ENCODE peak calls at places on chromosomes 5 and 9, in seven cellular contexts. K, X, H, I, Q, V and J are unnamed samples.

GRCh38 chr5:66617991-66618768 is 22.0 kb downstream of the MAST4 start:
- DNase-seq in I (no peak), K (no peak), V (no peak), X (no peak), H (no peak), Q (no peak), J (no peak)

GRCh38 chr5:157718529-157718928 is 12.7 kb upstream of the THG1L start:
- DNase-seq in Q (peak; percentile 19), H (peak; percentile 24), I (peak; percentile 45), X (no peak), V (no peak), K (peak; percentile 73), J (peak; percentile 26)

GRCh38 chr5:157540707-157541451 is 34.7 kb downstream of the ADAM19 start:
- DNase-seq in K (peak; percentile 35), X (no peak), Q (no peak), I (no peak), H (no peak), V (no peak), J (no peak)

GRCh38 chr9:128007566-128008138 is 26.9 kb upstream of the EEIG1 start:
- DNase-seq in H (no peak), K (peak; percentile 50), Q (peak; percentile 83), V (peak; percentile 71), I (peak; percentile 53), X (no peak), J (no peak)

GRCh38 chr5:160539431-160539830 is 117.8 kb downstream of the PTTG1 start:
- DNase-seq in I (peak; percentile 84), X (no peak), K (no peak), V (no peak), H (no peak), Q (no peak), J (no peak)

GRCh38 chr9:69386651-69387050 is 61.6 kb downstream of the ENTREP1 start:
- DNase-seq in H (no peak), X (no peak), V (no peak), K (no peak), Q (no peak), I (no peak), J (no peak)

GRCh38 chr9:131282688-131283422 is 6.5 kb upstream of the FAM78A start:
- DNase-seq in I (no peak), Q (no peak), X (no peak), V (no peak), K (no peak), H (no peak), J (peak; percentile 97)

GRCh38 chr5:91225848-91226686 is 157.1 kb downstream of the ARRDC3 start:
- DNase-seq in H (no peak), Q (no peak), K (no peak), I (peak; percentile 61), V (no peak), X (no peak), J (peak; percentile 56)

GRCh38 chr9:123339666-123340414 is 16.2 kb upstream of the CRB2 start:
- DNase-seq in V (no peak), I (peak; percentile 74), H (no peak), X (no peak), K (no peak), Q (peak; percentile 66), J (no peak)

GRCh38 chr5:111159845-111160244 is 64.3 kb upstream of the CAMK4 start:
- DNase-seq in K (no peak), Q (no peak), X (no peak), H (no peak), V (no peak), I (no peak), J (no peak)

GRCh38 chr5:34503379-34504346 is 152.5 kb upstream of the RAI14 start:
- DNase-seq in X (peak; percentile 58), Q (no peak), V (no peak), H (no peak), K (no peak), I (no peak), J (no peak)

GRCh38 chr5:132475531-132475930 is 15.0 kb downstream of the IRF1 start:
- DNase-seq in I (no peak), K (no peak), Q (no peak), X (no peak), V (no peak), H (no peak), J (no peak)

GRCh38 chr9:111352545-111352944 is 22.5 kb upstream of the OR2K2 start:
- DNase-seq in H (no peak), I (no peak), K (no peak), X (no peak), Q (no peak), V (no peak), J (no peak)

GRCh38 chr5:68255305-68256130 is 40.0 kb downstream of the PIK3R1 start:
- DNase-seq in K (no peak), V (no peak), H (no peak), Q (no peak), I (no peak), X (no peak), J (no peak)

GRCh38 chr9:107363511-107364182 is 80.6 kb downstream of the RAD23B start:
- DNase-seq in K (no peak), V (no peak), I (no peak), X (no peak), Q (no peak), H (no peak), J (peak; percentile 45)

GRCh38 chr5:144418719-144419118 is 248.0 kb downstream of the KCTD16 start:
- DNase-seq in Q (no peak), X (no peak), K (no peak), H (no peak), V (no peak), I (no peak), J (no peak)

GRCh38 chr5:17796757-17797398 is 162.6 kb downstream of the TAF11L14 start:
- DNase-seq in H (no peak), X (no peak), V (no peak), Q (no peak), K (no peak), I (peak; percentile 8), J (no peak)

GRCh38 chr5:124923131-124923530 is 176.7 kb upstream of the ZNF608 start:
- DNase-seq in I (no peak), V (no peak), Q (no peak), X (peak; percentile 50), K (no peak), H (peak; percentile 6), J (no peak)

GRCh38 chr5:33793836-33794549 is 97.8 kb downstream of the ADAMTS12 start:
- DNase-seq in V (no peak), Q (no peak), H (no peak), K (peak; percentile 18), I (no peak), X (no peak), J (no peak)

GRCh38 chr5:53343187-53343586 is 137.2 kb upstream of the FST start:
- DNase-seq in K (peak; percentile 91), V (no peak), I (no peak), Q (no peak), H (no peak), X (no peak), J (no peak)

GRCh38 chr9:27487128-27487527 is 37.0 kb upstream of the IFNK start:
- DNase-seq in I (no peak), Q (no peak), V (no peak), X (no peak), H (no peak), K (no peak), J (no peak)

GRCh38 chr5:1881273-1881586 is 1.5 kb downstream of the IRX4 start:
- DNase-seq in K (no peak), X (no peak), V (no peak), Q (no peak), H (no peak), I (no peak), J (peak; percentile 96)

GRCh38 chr5:133734916-133735315 is 122.6 kb upstream of the FSTL4 start:
- DNase-seq in X (no peak), Q (no peak), H (no peak), K (no peak), I (no peak), V (no peak), J (no peak)

GRCh38 chr5:139995929-139996328 is 47.2 kb downstream of the NRG2 start:
- DNase-seq in I (no peak), Q (no peak), X (no peak), K (no peak), H (no peak), V (no peak), J (no peak)

GRCh38 chr5:123093279-123094226 is 4.5 kb downstream of the PRDM6 start:
- DNase-seq in I (no peak), X (no peak), H (no peak), V (no peak), K (no peak), Q (no peak), J (peak; percentile 72)